ENCODE peak calls at places on chromosomes 6 and 20, in eight cellular contexts. T, A, Z, P, K, H, G and E are unnamed samples.

GRCh38 chr6:94956910-94957309 is 620.4 kb upstream of the MANEA start:
- DNase-seq in T (no peak), A (peak), Z (no peak), P (no peak), K (no peak), H (no peak), G (no peak), E (peak)

GRCh38 chr6:168992696-168993185 is 260.9 kb downstream of the THBS2 start:
- DNase-seq in T (no peak), A (no peak), Z (no peak), P (no peak), K (no peak), H (no peak), G (no peak), E (no peak)

GRCh38 chr6:150033197-150033771 is 8.0 kb upstream of the RAET1L start:
- DNase-seq in T (no peak), A (no peak), Z (no peak), P (no peak), K (no peak), H (no peak), G (peak), E (no peak)

GRCh38 chr6:73817238-73817637 is 121.2 kb downstream of the CD109 start:
- DNase-seq in T (no peak), A (no peak), Z (no peak), P (no peak), K (no peak), H (no peak), G (no peak), E (no peak)

GRCh38 chr6:16345449-16346330 is 107.3 kb downstream of the GMPR start:
- DNase-seq in T (no peak), A (peak), Z (no peak), P (peak), K (peak), H (peak), G (peak), E (no peak)

GRCh38 chr20:52192296-52193007 is 873 bp upstream of the ZFP64 start:
- DNase-seq in T (no peak), A (peak), Z (peak), P (peak), K (peak), H (no peak), G (no peak), E (peak)

GRCh38 chr6:128071212-128071611 is 170.4 kb upstream of the THEMIS start:
- DNase-seq in T (no peak), A (no peak), Z (no peak), P (no peak), K (no peak), H (no peak), G (no peak), E (no peak)

GRCh38 chr6:7914991-7915789 is 4.6 kb upstream of the TXNDC5 start:
- DNase-seq in T (no peak), A (no peak), Z (no peak), P (peak), K (peak), H (no peak), G (peak), E (no peak)

GRCh38 chr6:70110128-70111022 is 192.5 kb downstream of the COL9A1 start:
- DNase-seq in T (no peak), A (no peak), Z (peak), P (peak), K (no peak), H (no peak), G (peak), E (no peak)

GRCh38 chr20:38670786-38671185 is 53.5 kb upstream of the SLC32A1 start:
- DNase-seq in T (no peak), A (no peak), Z (no peak), P (no peak), K (no peak), H (no peak), G (no peak), E (no peak)

GRCh38 chr6:133350928-133351327 is 109.8 kb downstream of the EYA4 start:
- DNase-seq in T (no peak), A (no peak), Z (no peak), P (no peak), K (no peak), H (no peak), G (no peak), E (no peak)

GRCh38 chr20:1001981-1002681 is at the start of gene RSPO4:
- DNase-seq in T (no peak), A (peak), Z (peak), P (no peak), K (no peak), H (no peak), G (no peak), E (peak)

GRCh38 chr6:154888426-154888825 is 106.7 kb upstream of the TIAM2 start:
- DNase-seq in T (no peak), A (peak), Z (no peak), P (no peak), K (no peak), H (no peak), G (peak), E (peak)

GRCh38 chr6:43714311-43715055 is 26.9 kb upstream of the MRPS18A start:
- DNase-seq in T (no peak), A (peak), Z (no peak), P (no peak), K (peak), H (no peak), G (no peak), E (peak)

GRCh38 chr6:164188861-164189260 is 774.3 kb downstream of the QKI start:
- DNase-seq in T (no peak), A (no peak), Z (no peak), P (no peak), K (no peak), H (no peak), G (no peak), E (no peak)

GRCh38 chr20:11403711-11404110 is 514.0 kb upstream of the BTBD3 start:
- DNase-seq in T (no peak), A (no peak), Z (no peak), P (no peak), K (no peak), H (no peak), G (no peak), E (no peak)

GRCh38 chr6:1200706-1201105 is 111.2 kb upstream of the FOXQ1 start:
- DNase-seq in T (no peak), A (no peak), Z (no peak), P (peak), K (peak), H (peak), G (peak), E (no peak)

GRCh38 chr6:133890941-133891813 is 2.3 kb downstream of the TCF21 start:
- DNase-seq in T (no peak), A (peak), Z (peak), P (peak), K (peak), H (no peak), G (no peak), E (peak)

GRCh38 chr6:158808918-158809678 is 10.1 kb downstream of the EZR start:
- DNase-seq in T (no peak), A (no peak), Z (peak), P (no peak), K (no peak), H (no peak), G (no peak), E (no peak)

GRCh38 chr20:63129376-63129965 is 86.5 kb downstream of the YTHDF1 start:
- DNase-seq in T (no peak), A (no peak), Z (no peak), P (no peak), K (no peak), H (no peak), G (no peak), E (no peak)

GRCh38 chr20:59806578-59806975 is 126.9 kb downstream of the SYCP2 start:
- DNase-seq in T (no peak), A (no peak), Z (no peak), P (no peak), K (no peak), H (no peak), G (no peak), E (no peak)

GRCh38 chr6:73523434-73524123 is 2.7 kb upstream of the EEF1A1 start:
- DNase-seq in T (peak), A (no peak), Z (no peak), P (peak), K (peak), H (no peak), G (peak), E (peak)

GRCh38 chr20:13868331-13868730 is 83.5 kb downstream of the NDUFAF5 start:
- DNase-seq in T (no peak), A (no peak), Z (no peak), P (peak), K (peak), H (no peak), G (peak), E (no peak)

GRCh38 chr6:113017316-113017715 is 670.2 kb downstream of the RFPL4B start:
- DNase-seq in T (no peak), A (no peak), Z (no peak), P (no peak), K (no peak), H (no peak), G (no peak), E (no peak)

GRCh38 chr20:64247970-64248841 is 7.3 kb upstream of the PCMTD2 start:
- DNase-seq in T (no peak), A (peak), Z (no peak), P (no peak), K (no peak), H (no peak), G (no peak), E (peak)

GRCh38 chr6:106918128-106918527 is 56.4 kb downstream of the CD24 start:
- DNase-seq in T (no peak), A (no peak), Z (peak), P (no peak), K (no peak), H (no peak), G (no peak), E (peak)

GRCh38 chr20:34172926-34173325 is 60.9 kb upstream of the EIF2S2 start:
- DNase-seq in T (no peak), A (no peak), Z (no peak), P (no peak), K (no peak), H (no peak), G (no peak), E (no peak)

GRCh38 chr20:15205719-15206118 is 868.3 kb upstream of the FLRT3 start:
- DNase-seq in T (no peak), A (no peak), Z (no peak), P (no peak), K (no peak), H (no peak), G (no peak), E (no peak)

GRCh38 chr20:45157977-45158376 is 16.7 kb upstream of the PI3 start:
- DNase-seq in T (no peak), A (no peak), Z (no peak), P (peak), K (peak), H (no peak), G (peak), E (no peak)

GRCh38 chr6:99822741-99823512 is 171.1 kb downstream of the MCHR2 start:
- DNase-seq in T (no peak), A (peak), Z (peak), P (peak), K (peak), H (peak), G (peak), E (peak)

GRCh38 chr20:26216025-26216424 is 519.4 kb upstream of the ZNF337 start:
- DNase-seq in T (no peak), A (no peak), Z (no peak), P (peak), K (peak), H (peak), G (peak), E (no peak)

GRCh38 chr6:146974346-146974745 is 229.9 kb upstream of the STXBP5 start:
- DNase-seq in T (no peak), A (no peak), Z (no peak), P (no peak), K (no peak), H (no peak), G (no peak), E (peak)

GRCh38 chr6:41278699-41279405 is 7.6 kb downstream of the TREM1 start:
- DNase-seq in T (peak), A (peak), Z (peak), P (peak), K (peak), H (no peak), G (peak), E (peak)